ENCODE peak calls at places on chromosomes 13 and 19, in six cellular contexts. E, T, P, R, S and L are unnamed samples.

GRCh38 chr13:77522444-77522843 is 13.1 kb upstream of the SCEL start:
- DNase-seq in T (no peak), P (no peak), E (no peak), S (no peak), R (no peak), L (no peak)

GRCh38 chr13:80132741-80133601 is 208.0 kb downstream of the SPRY2 start:
- DNase-seq in E (no peak), T (peak; percentile 65), P (peak; percentile 62), R (no peak), S (peak; percentile 93), L (no peak)

GRCh38 chr19:43372462-43372861 is 19.0 kb downstream of the CD177 start:
- DNase-seq in R (no peak), S (no peak), E (no peak), T (no peak), P (peak; percentile 24), L (no peak)

GRCh38 chr19:38303517-38304351 is at the start of gene C19orf33:
- DNase-seq in R (no peak), P (no peak), E (peak; percentile 69), S (no peak), T (peak; percentile 71), L (peak; percentile 85)

GRCh38 chr19:9842834-9843625 is 7.9 kb downstream of the PIN1 start:
- DNase-seq in S (no peak), E (no peak), R (no peak), T (no peak), P (no peak), L (no peak)

GRCh38 chr13:111532111-111532510 is 211.7 kb downstream of the TEX29 start:
- DNase-seq in E (no peak), R (no peak), T (no peak), P (no peak), S (no peak), L (peak; percentile 41)

GRCh38 chr19:58350001-58350801 is 3.1 kb downstream of the A1BG start:
- DNase-seq in E (no peak), T (no peak), R (no peak), P (no peak), S (no peak), L (no peak)

GRCh38 chr13:94309997-94310842 is 169.3 kb downstream of the DCT start:
- DNase-seq in T (no peak), R (no peak), S (peak; percentile 92), E (no peak), P (peak; percentile 96), L (no peak)

GRCh38 chr13:33497146-33497845 is 211.7 kb upstream of the STARD13 start:
- DNase-seq in S (peak; percentile 75), E (no peak), P (peak; percentile 79), T (no peak), R (no peak), L (no peak)

GRCh38 chr13:86080340-86080995 is 281.2 kb upstream of the SLITRK6 start:
- DNase-seq in T (no peak), R (no peak), S (no peak), P (no peak), E (no peak), L (no peak)

GRCh38 chr19:34365463-34366401 is 736 bp downstream of the GPI start:
- DNase-seq in E (peak; percentile 60), R (no peak), T (peak; percentile 51), P (peak; percentile 32), S (peak; percentile 54), L (peak; percentile 36)

GRCh38 chr19:34363930-34364329 is 1.1 kb upstream of the GPI start:
- DNase-seq in S (no peak), P (no peak), R (no peak), E (no peak), T (no peak), L (no peak)

GRCh38 chr19:34364462-34364829 is 550 bp upstream of the GPI start:
- DNase-seq in P (no peak), E (no peak), S (no peak), R (no peak), T (no peak), L (no peak)

GRCh38 chr19:34363094-34363493 is 1.9 kb upstream of the GPI start:
- DNase-seq in R (no peak), T (peak; percentile 76), P (no peak), S (no peak), E (no peak), L (peak; percentile 58)

DNA sequence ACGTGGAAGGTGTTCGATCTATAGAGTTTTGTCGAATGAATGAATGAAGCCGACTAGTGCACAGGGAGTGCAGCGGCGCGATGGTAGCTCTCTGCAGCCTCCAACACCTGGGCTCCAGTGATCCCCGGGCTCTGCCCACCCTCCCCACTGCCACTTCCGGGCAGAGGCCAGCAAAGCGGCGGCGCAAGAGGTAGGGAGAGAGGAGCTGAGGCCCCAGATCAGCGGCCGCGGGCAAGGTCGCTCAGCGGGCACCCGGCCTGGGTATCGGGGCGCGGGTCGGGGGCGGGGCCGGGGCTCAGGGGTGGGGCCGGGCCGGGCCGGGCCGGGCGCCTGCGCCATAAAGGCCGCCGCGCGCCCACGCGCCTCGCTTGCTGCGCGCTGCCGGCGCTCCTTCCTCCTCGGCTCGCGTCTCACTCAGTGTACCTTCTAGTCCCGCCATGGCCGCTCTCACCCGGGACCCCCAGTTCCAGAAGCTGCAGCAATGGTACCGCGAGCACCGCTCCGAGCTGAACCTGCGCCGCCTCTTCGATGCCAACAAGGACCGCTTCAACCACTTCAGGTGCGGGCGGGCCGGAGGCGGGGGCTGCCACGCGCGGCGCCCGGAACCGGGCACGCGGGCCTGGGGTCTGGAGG is at the start of gene GPI:
- DNase-seq in E (peak; percentile 83), T (peak; percentile 45), R (no peak), S (peak; percentile 36), P (peak; percentile 24), L (peak; percentile 78)
- H3K18ac ChIP-seq in E (peak within 1 kb of the TSS; percentile 83), T (peak within 1 kb of the TSS; percentile 96), R (peak within 1 kb of the TSS; percentile 97), S (peak within 1 kb of the TSS; percentile 83), P (peak within 1 kb of the TSS; percentile 43), L (no peak within 1 kb of the TSS)

DNA sequence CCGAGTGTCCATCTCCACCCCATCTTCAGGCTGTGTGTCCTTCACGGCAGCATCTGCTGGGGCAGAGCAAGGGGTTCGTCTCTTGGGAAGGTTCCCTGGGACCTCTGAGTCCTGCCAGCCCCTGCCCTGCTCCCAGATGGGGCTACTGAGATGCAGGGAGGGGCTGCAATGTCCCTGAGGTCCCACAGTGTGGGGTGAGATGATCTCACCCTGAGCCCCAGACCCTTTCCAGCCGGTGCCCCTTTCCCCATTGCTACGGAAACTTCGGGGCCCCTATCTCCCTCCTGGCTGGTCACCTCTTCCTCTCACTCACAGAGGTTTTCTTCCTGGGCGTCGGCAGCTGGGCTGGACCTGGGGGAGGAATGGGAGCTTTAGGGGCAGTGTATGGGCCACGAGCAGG is 5.0 kb downstream of the LILRB2 start:
- DNase-seq in T (no peak), S (no peak), E (no peak), R (no peak), P (no peak), L (no peak)
- H3K18ac ChIP-seq in T (no peak overlapping the region), S (no peak overlapping the region), E (no peak overlapping the region), R (no peak overlapping the region), P (no peak overlapping the region), L (no peak overlapping the region)

GRCh38 chr19:44884566-44884965 is 6.5 kb upstream of the TOMM40 start:
- DNase-seq in P (no peak), T (no peak), E (no peak), R (no peak), S (no peak), L (no peak)
- H3K18ac ChIP-seq in P (no peak overlapping the region), T (no peak overlapping the region), E (no peak overlapping the region), R (no peak overlapping the region), S (no peak overlapping the region), L (no peak overlapping the region)

DNA sequence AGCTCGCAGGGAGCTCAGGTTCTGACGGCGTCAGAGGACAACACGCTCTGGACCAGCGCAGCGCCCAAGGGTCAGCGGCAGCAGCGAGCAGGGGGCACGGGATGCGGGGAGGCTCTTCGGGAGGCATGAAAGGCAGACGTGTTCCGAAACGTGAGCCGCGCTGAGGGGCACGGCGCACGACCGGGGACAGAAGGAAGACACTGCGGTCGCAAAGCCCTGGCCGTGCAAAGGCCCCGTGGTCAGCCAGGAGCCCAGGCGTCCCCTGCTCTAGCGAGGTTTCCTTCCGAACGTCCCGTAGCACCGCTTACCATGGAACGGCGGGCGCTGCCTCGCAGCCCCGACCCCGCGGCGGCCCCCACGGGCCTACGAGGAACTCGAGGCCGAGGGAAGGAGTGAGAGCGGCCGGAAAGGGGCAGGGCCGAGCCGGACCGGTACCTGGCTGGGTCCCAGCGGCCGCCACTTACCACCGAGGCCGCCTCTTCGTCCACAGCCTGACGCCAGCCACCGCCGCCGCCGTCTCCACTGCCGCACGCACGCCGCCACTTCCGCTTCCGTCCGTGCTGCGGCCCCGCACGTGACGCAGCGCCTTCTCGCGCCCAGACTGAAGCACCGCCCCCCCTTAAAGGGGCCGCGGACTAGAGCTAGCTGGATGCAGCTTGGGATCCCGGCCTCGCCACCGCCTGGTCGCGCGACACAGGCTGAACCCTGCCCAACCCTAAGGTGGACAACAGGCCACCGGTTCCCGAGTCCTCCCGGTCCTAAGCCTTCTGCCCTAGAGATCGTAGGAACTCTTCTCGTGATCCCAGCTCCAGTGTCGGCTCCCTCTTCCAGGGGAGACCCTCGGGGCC is 9.4 kb downstream of the ABHD17A start:
- DNase-seq in P (peak; percentile 83), E (peak; percentile 88), T (peak; percentile 95), R (peak; percentile 85), S (peak; percentile 94), L (peak; percentile 91)
- H3K18ac ChIP-seq in P (no peak overlapping the region), E (peak overlapping the region; percentile 93), T (no peak overlapping the region), R (peak overlapping the region; percentile 98), S (peak overlapping the region; percentile 87), L (peak overlapping the region; percentile 71)

GRCh38 chr19:16197622-16198362 is at the start of gene AP1M1:
- DNase-seq in S (peak; percentile 96), T (peak; percentile 98), E (peak; percentile 99), R (peak; percentile 97), P (peak; percentile 97), L (peak; percentile 98)
- H3K18ac ChIP-seq in S (peak within 1 kb of the TSS; percentile 99), T (peak within 1 kb of the TSS; percentile 11), E (peak within 1 kb of the TSS; percentile 71), R (peak within 1 kb of the TSS; percentile 97), P (peak within 1 kb of the TSS; percentile 48), L (no peak within 1 kb of the TSS)

GRCh38 chr19:5039642-5040543 is 71.0 kb downstream of the KDM4B start:
- DNase-seq in S (no peak), T (no peak), E (no peak), P (no peak), R (no peak), L (no peak)
- H3K18ac ChIP-seq in S (no peak overlapping the region), T (no peak overlapping the region), E (no peak overlapping the region), P (no peak overlapping the region), R (peak overlapping the region; percentile 65), L (no peak overlapping the region)

DNA sequence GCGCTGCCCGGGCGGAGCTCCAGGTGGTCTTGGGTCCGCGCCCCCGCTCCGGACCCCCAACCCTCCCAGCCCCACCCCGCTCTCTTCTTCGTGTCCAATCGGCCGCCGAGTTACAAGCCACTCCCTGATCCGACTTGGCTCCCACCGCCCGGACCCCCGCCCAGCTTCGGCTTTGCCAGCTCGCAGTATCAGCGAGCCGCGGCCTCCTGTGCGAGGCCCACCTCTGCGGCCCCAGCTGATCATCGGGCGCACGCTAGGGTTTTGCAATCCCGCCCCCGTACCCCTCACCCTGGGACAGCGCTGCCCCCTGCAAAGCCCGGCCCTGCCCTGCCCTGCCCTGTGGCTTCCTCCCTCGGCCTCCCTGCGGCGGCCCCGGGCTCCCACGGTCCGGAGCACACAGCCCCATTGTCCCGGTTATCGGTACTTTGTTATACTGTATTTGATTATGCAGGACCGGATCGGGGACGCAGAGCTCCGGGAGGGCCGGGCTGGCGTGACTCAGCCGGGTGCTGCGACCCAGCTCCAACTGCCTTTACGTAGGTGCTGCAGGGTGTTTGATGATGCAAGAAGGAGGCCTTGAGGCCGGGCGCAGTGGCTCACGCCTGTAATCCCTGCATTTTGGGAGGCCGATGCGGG is 597 bp upstream of the LPAR2 start:
- DNase-seq in P (peak; percentile 48), R (peak; percentile 79), T (peak; percentile 93), S (peak; percentile 54), E (peak; percentile 90), L (peak; percentile 95)
- H3K18ac ChIP-seq in P (no peak overlapping the region), R (peak overlapping the region; percentile 99), T (peak overlapping the region; percentile 77), S (peak overlapping the region; percentile 61), E (peak overlapping the region; percentile 83), L (peak overlapping the region; percentile 91)